ENCODE peak calls at places on chromosomes 16 and 17, in nine cellular contexts. S is MM.1S, U is OCI-LY7, M is neural progenitor cell, X is HCT116, P is SK-N-SH, T is hepatocyte, Y is GM23338, W is GM23248. H is an unnamed sample.

GRCh38 chr17:75096082-75096625 is 8.4 kb downstream of the SLC16A5 start:
- DNase-seq in T (peak), W (peak), S (no peak), Y (peak), X (peak), U (no peak), M (no peak), P (no peak), H (peak)

GRCh38 chr17:6532441-6532885 is 23.9 kb downstream of the PITPNM3 start:
- DNase-seq in P (no peak), U (no peak), T (no peak), W (no peak), S (no peak), X (no peak), M (no peak), Y (no peak), H (no peak)

GRCh38 chr17:29572691-29573557 is 4.4 kb downstream of the TP53I13 start:
- DNase-seq in S (peak), W (peak), P (peak), M (peak), T (peak), U (peak), X (no peak), Y (peak), H (no peak)

GRCh38 chr17:39999067-39999466 is 16.2 kb upstream of the CSF3 start:
- DNase-seq in S (no peak), P (no peak), U (no peak), Y (no peak), W (peak), M (no peak), T (no peak), X (no peak), H (no peak)

GRCh38 chr17:46916211-46916610 is 6.7 kb upstream of the GOSR2 start:
- DNase-seq in P (no peak), X (no peak), M (no peak), W (peak), U (no peak), T (no peak), Y (no peak), S (no peak), H (peak)

GRCh38 chr16:74650966-74651567 is 15.6 kb downstream of the RFWD3 start:
- DNase-seq in U (peak), M (peak), W (peak), S (no peak), T (peak), X (peak), P (peak), Y (peak), H (peak)

GRCh38 chr17:74199306-74200092 is 4.0 kb upstream of the RPL38 start:
- DNase-seq in Y (peak), W (peak), M (peak), X (no peak), P (peak), U (peak), S (peak), T (peak), H (peak)

GRCh38 chr17:56699186-56699895 is 105.8 kb downstream of the NOG start:
- DNase-seq in T (peak), X (peak), M (peak), Y (peak), P (peak), W (peak), U (no peak), S (no peak), H (peak)

GRCh38 chr16:85221810-85222150 is 109.5 kb upstream of the CIBAR2 start:
- DNase-seq in U (no peak), T (no peak), X (no peak), Y (no peak), M (no peak), W (no peak), P (no peak), S (no peak), H (no peak)

GRCh38 chr16:85221081-85221809 is 109.0 kb upstream of the CIBAR2 start:
- DNase-seq in U (no peak), P (peak), T (no peak), X (no peak), M (no peak), S (no peak), Y (no peak), W (no peak), H (no peak)

GRCh38 chr16:85220125-85220839 is 108.0 kb upstream of the CIBAR2 start:
- DNase-seq in T (peak), P (peak), M (no peak), S (no peak), X (no peak), W (peak), U (no peak), Y (no peak), H (peak)

GRCh38 chr16:85225291-85225690 is 113.0 kb upstream of the CIBAR2 start:
- DNase-seq in M (no peak), P (no peak), T (no peak), U (no peak), S (no peak), X (no peak), Y (no peak), W (no peak), H (no peak)

DNA sequence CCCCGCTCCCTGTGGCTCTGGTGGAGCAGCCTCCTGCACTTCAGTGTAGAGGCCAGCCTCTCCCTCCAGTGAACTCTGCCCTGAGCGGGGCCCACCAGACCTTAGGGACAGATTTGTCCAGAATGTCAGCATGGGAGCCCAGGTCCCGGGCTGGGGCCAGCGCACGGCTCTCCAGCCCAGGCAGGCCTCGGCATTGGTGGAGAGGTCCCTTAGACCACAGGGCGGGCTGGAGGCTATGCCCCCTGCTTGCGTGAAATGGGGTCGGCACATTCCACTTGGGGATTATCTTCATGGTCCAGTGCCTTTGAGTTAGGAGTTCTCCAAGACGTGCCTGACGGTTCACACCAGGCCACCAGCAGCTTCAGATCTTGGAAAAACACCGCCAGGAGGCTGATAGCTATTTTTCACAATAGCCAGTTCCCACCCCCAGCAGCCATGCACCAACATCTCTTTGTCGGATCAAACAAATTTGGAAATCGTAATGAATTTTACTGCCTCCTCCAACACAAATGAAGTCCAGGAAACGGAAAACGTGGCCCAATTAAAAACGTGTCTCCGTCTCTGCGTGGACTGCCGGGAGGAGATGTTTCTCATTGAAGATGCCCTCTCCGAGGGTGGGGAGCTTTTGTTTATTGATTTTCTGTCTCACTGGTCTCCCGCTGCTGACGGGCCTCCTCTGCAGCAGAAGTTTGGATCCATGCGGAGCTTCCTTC is 110.0 kb upstream of the CIBAR2 start:
- DNase-seq in X (no peak), P (no peak), M (peak), U (no peak), Y (no peak), T (no peak), W (no peak), S (no peak), H (no peak)
- H3K4me3 ChIP-seq in X (no peak), P (no peak), M (peak), U (no peak), Y (no peak), T (no peak), W (no peak), S (no peak), H (no peak)

DNA sequence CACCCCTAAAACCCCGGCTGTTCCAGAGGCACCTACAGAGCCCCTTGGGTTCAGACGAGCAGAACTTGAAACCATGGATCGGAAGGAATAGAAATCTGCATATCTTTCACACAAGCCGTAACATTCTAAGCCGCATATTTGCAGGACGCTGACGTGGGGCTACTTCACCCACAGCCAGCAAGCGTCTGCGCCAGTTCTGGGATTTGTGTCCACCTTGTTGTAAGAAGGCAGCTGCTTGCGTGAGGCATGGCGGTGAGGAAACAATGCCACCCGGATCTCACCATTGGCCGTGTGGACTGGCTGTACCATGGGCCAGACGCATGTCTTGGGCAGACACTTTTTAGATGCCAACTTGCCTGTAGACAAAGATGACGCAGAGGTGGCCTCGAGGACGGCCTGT is 34.5 kb downstream of the TNFRSF13B start:
- DNase-seq in P (no peak), W (no peak), M (no peak), T (no peak), S (no peak), Y (no peak), X (no peak), U (no peak), H (no peak)
- TF ChIP-seq EZH2phosphoT487 in P (no peak), W (no peak), M (no peak), T (no peak), S (no peak), Y (no peak), X (no peak), U (no peak), H (no peak)

GRCh38 chr16:71230122-71230845 is at the start of gene HYDIN:
- DNase-seq in Y (peak), M (peak), P (peak), U (no peak), X (no peak), S (no peak), W (peak), T (peak), H (peak)
- H3K4me3 ChIP-seq in Y (peak), M (peak), P (peak), U (no peak), X (no peak), S (no peak), W (no peak), T (peak), H (peak)

DNA sequence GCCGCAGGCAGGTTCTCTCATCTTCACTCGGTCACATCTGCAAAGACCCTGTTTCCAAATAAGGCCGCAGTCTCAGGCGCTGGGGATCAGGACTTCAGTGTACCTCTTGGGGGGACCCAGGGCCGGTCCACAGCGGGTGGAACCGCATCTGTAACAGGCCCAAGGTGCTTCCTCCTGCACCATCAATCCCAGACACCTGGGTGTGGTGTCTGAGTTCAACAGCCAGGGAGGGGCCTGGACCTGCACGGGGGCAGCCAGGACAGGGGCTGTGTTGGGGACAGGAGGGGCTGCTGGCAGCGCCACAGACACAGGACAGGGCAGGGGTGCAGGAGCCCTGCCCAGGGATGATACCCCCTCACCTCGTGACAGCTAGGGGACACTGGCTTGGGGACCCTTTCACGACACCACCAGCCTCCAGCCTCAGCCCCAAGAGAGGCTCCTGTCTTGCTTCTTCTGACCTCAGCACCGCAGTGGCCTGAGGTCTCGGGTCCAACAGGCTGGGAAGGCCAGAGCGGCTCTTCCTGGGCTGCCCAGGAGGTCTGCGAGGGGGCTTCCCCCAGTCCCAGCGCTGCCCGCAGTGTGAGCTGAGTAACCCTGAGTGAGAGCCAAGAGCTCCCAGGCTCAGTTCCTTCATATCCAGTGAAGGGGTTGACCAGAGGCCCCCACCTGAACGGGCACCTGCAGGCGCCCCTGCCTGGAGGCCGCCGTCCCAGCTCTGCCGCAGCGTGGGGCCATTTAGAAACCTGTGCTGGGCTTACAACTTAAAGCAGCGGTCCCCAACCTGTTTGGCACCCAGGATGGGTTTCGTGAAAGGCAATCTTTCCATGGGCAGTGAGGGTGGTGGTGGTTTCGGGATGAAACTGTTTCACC is 30.7 kb upstream of the BAHCC1 start:
- DNase-seq in M (no peak), Y (peak), S (no peak), X (no peak), U (no peak), P (no peak), W (no peak), T (no peak), H (no peak)
- TF ChIP-seq EZH2phosphoT487 in M (no peak), Y (no peak), S (no peak), X (no peak), U (no peak), P (no peak), W (no peak), T (no peak), H (no peak)